ENCODE peak calls at places on chromosomes 7 and 10, in eight cellular contexts. Q, A, F, E, Z, J, M and N are unnamed samples.

GRCh38 chr10:113356794-113357687 is 195.8 kb upstream of the HABP2 start:
- DNase-seq in Q (no peak), A (no peak), F (no peak), E (no peak), Z (no peak), J (no peak), M (no peak), N (no peak)

GRCh38 chr10:63605568-63605967 is 84.4 kb downstream of the REEP3 start:
- DNase-seq in Q (no peak), A (peak), F (peak), E (peak), Z (no peak), J (no peak), M (no peak), N (no peak)

GRCh38 chr7:80816806-80817205 is 102.0 kb downstream of the SEMA3C start:
- DNase-seq in Q (no peak), A (no peak), F (no peak), E (no peak), Z (no peak), J (no peak), M (no peak), N (no peak)

GRCh38 chr7:120725376-120726039 is 132.4 kb downstream of the TSPAN12 start:
- DNase-seq in Q (no peak), A (peak), F (no peak), E (peak), Z (peak), J (peak), M (peak), N (no peak)

GRCh38 chr10:46523119-46523880 is 33.2 kb downstream of the GPRIN2 start:
- DNase-seq in Q (no peak), A (peak), F (no peak), E (peak), Z (no peak), J (no peak), M (no peak), N (no peak)

GRCh38 chr10:113126506-113127192 is 176.6 kb downstream of the TCF7L2 start:
- DNase-seq in Q (no peak), A (peak), F (peak), E (peak), Z (peak), J (peak), M (no peak), N (no peak)

GRCh38 chr7:30549933-30550493 is 44.7 kb upstream of the GARS1 start:
- DNase-seq in Q (no peak), A (peak), F (no peak), E (no peak), Z (no peak), J (no peak), M (no peak), N (no peak)

GRCh38 chr7:30304177-30304884 is 19.9 kb downstream of the ZNRF2 start:
- DNase-seq in Q (no peak), A (no peak), F (no peak), E (no peak), Z (no peak), J (no peak), M (no peak), N (no peak)